ENCODE peak calls at places on chromosomes 3 and 15, in five cellular contexts. Y, F, H, P and L are unnamed samples.

GRCh38 chr15:45703670-45704328 is 69.0 kb downstream of the SQOR start:
- DNase-seq in H (no peak), P (no peak), F (no peak), Y (no peak), L (no peak)

GRCh38 chr3:45253316-45253715 is 27.2 kb upstream of the TMEM158 start:
- DNase-seq in F (no peak), P (peak), H (no peak), Y (no peak), L (no peak)

GRCh38 chr3:110576962-110577361 is 494.7 kb upstream of the NECTIN3 start:
- DNase-seq in P (peak), H (no peak), F (peak), Y (peak), L (peak)

GRCh38 chr15:26365077-26365476 is 407.8 kb downstream of the GABRB3 start:
- DNase-seq in F (no peak), P (no peak), H (no peak), Y (no peak), L (no peak)

GRCh38 chr15:63054985-63055384 is 12.4 kb downstream of the TPM1 start:
- DNase-seq in P (peak), F (peak), H (no peak), Y (no peak), L (no peak)

GRCh38 chr3:181329024-181329423 is 339.5 kb upstream of the DNAJC19 start:
- DNase-seq in P (no peak), F (no peak), H (no peak), Y (no peak), L (no peak)

GRCh38 chr3:67529337-67529736 is 125.1 kb downstream of the SUCLG2 start:
- DNase-seq in P (no peak), H (no peak), F (no peak), Y (no peak), L (no peak)

GRCh38 chr15:72847806-72848205 is 64.2 kb upstream of the ADPGK start:
- DNase-seq in P (no peak), H (no peak), Y (no peak), F (no peak), L (no peak)

GRCh38 chr3:128455116-128455515 is 11.6 kb downstream of the DNAJB8 start:
- DNase-seq in H (no peak), F (no peak), Y (no peak), P (no peak), L (no peak)

GRCh38 chr3:23495507-23495906 is 292.4 kb downstream of the UBE2E2 start:
- DNase-seq in F (peak), Y (no peak), P (peak), H (no peak), L (no peak)

GRCh38 chr15:75059607-75060006 is 36.2 kb downstream of the PPCDC start:
- DNase-seq in H (no peak), F (no peak), P (no peak), Y (no peak), L (no peak)

GRCh38 chr3:98817546-98817945 is 54.4 kb downstream of the ST3GAL6 start:
- DNase-seq in Y (peak), P (peak), F (peak), H (no peak), L (no peak)

GRCh38 chr3:99843590-99844260 is 26.1 kb downstream of the CMSS1 start:
- DNase-seq in F (no peak), Y (no peak), P (peak), H (no peak), L (no peak)

GRCh38 chr3:152071924-152072323 is 196.8 kb upstream of the MBNL1 start:
- DNase-seq in H (no peak), Y (peak), F (peak), P (peak), L (no peak)

GRCh38 chr3:16861432-16861831 is 23.3 kb upstream of the PLCL2 start:
- DNase-seq in H (no peak), Y (no peak), P (no peak), F (no peak), L (no peak)

GRCh38 chr3:42665050-42665878 is 11.8 kb downstream of the ZBTB47 start:
- DNase-seq in Y (no peak), H (no peak), P (no peak), F (no peak), L (no peak)

GRCh38 chr15:88878720-88879184 is 16.6 kb downstream of the HAPLN3 start:
- DNase-seq in P (peak), F (peak), Y (no peak), H (no peak), L (no peak)

GRCh38 chr15:29632671-29633406 is 189.4 kb downstream of the TJP1 start:
- DNase-seq in H (no peak), Y (no peak), F (no peak), P (no peak), L (no peak)

GRCh38 chr3:143206955-143207337 is 87.4 kb downstream of the CHST2 start:
- DNase-seq in F (no peak), P (no peak), H (no peak), Y (no peak), L (no peak)

GRCh38 chr15:79430901-79431635 is 1.1 kb upstream of the MINAR1 start:
- DNase-seq in H (no peak), F (peak), Y (no peak), P (peak), L (no peak)

GRCh38 chr15:77417642-77418041 is 2.3 kb downstream of the PEAK1 start:
- DNase-seq in F (peak), Y (no peak), H (no peak), P (peak), L (no peak)

GRCh38 chr15:77419050-77419835 is 661 bp downstream of the PEAK1 start:
- DNase-seq in H (no peak), Y (no peak), F (peak), P (peak), L (no peak)

GRCh38 chr15:77419836-77420609 is at the start of gene PEAK1:
- DNase-seq in Y (peak), F (peak), H (peak), P (peak), L (peak)

GRCh38 chr15:77416954-77417353 is 3.0 kb downstream of the PEAK1 start:
- DNase-seq in P (no peak), Y (no peak), F (no peak), H (no peak), L (no peak)

GRCh38 chr15:77418341-77419049 is 1.4 kb downstream of the PEAK1 start:
- DNase-seq in H (no peak), F (peak), Y (no peak), P (peak), L (no peak)
- H3K4me3 ChIP-seq in H (peak), F (peak), Y (peak), P (peak), L (peak)

GRCh38 chr3:49855662-49856061 is 702 bp downstream of the TRAIP start:
- DNase-seq in F (no peak), H (no peak), P (no peak), Y (no peak), L (no peak)
- H3K4me3 ChIP-seq in F (peak), H (peak), P (peak), Y (peak), L (peak)

DNA sequence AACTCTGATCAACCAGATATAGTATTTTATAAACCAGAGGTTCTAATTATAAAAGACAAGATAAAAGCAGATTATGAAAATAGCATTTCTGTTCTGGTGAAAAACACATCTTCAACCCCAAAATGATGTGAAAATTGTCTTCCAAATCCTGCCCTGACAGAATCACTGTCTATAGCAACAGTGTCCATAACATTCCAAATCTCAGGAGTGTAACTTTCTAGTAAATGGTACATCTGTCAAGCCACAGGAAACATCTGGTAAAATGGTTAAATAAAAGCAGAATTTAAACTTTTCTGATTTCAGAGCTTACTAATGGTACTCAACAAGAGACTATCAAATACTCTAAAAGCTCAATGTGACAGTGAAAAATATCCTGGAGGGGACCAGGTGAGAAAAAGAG is 60.5 kb downstream of the VGLL4 start:
- DNase-seq in P (no peak), F (peak), Y (no peak), H (no peak), L (no peak)
- H3K4me3 ChIP-seq in P (no peak), F (no peak), Y (peak), H (no peak), L (no peak)

GRCh38 chr15:69298354-69298696 is 387 bp upstream of the PAQR5 start:
- DNase-seq in H (no peak), F (no peak), Y (no peak), P (no peak), L (no peak)

GRCh38 chr15:69299451-69300128 is 878 bp downstream of the PAQR5 start:
- DNase-seq in H (no peak), Y (no peak), F (no peak), P (no peak), L (no peak)

GRCh38 chr15:69298697-69299441 is at the start of gene PAQR5:
- DNase-seq in F (no peak), H (no peak), Y (no peak), P (no peak), L (no peak)

GRCh38 chr15:69297642-69298353 is 914 bp upstream of the PAQR5 start:
- DNase-seq in F (no peak), Y (no peak), H (no peak), P (no peak), L (no peak)

DNA sequence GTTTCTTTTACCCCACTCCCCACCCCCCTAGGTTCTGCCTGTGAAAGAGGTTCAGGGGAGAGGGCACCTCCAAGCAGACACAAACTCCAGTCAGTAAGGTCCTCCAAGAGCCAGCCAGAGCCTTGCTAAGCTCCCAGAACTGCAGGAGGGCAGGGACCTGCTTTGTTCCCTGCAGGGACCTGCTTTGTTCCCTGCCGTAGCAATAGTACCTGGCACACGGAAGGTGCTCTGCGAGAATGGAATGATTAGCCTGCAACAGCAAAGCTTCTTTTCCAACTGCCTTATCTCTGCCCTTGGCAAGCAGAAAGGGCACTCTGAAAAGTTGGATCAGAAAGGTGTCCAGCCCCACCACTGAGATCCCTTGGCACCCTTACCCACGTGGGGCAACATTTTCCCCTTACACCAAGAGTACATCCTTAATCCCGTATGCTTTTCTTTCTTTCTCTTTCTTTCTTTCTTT is 1.4 kb downstream of the PAQR5 start:
- DNase-seq in F (no peak), Y (no peak), P (no peak), H (no peak), L (no peak)
- H3K4me3 ChIP-seq in F (no peak), Y (no peak), P (no peak), H (peak), L (no peak)